ENCODE peak calls at places on chromosome 9, in ten cellular contexts. D is stomach, C is lower lobe of right lung, W is lung, B is tibial artery, M is ascending aorta, H is fibroblast of lung, V is H1, F is A673, L is transverse colon. I is an unnamed sample. For H3K4me1, the result is how much of the 10 kb centered on the place peaks cover.

GRCh38 chr9:132670359-132670815 is at the start of gene GTF3C4:
- DNase-seq in D (peak), C (peak), W (peak), B (peak), M (peak), H (peak), V (no peak), F (peak), L (peak), I (peak)

GRCh38 chr9:27368317-27368985 is 71.5 kb upstream of the EQTN start:
- DNase-seq in D (no peak), C (no peak), W (no peak), B (no peak), M (no peak), H (peak), V (no peak), F (no peak), L (no peak), I (no peak)

GRCh38 chr9:100505564-100506159 is 32.7 kb downstream of the TMEFF1 start:
- DNase-seq in D (peak), C (peak), W (peak), B (no peak), M (no peak), H (peak), V (peak), F (peak), L (peak), I (peak)

GRCh38 chr9:81671880-81672280 is 17.5 kb downstream of the TLE1 start:
- DNase-seq in D (peak), C (peak), W (peak), B (peak), M (peak), H (peak), V (no peak), F (no peak), L (peak), I (peak)

GRCh38 chr9:81195206-81195605 is 494.1 kb downstream of the TLE1 start:
- DNase-seq in D (no peak), C (no peak), W (no peak), B (no peak), M (no peak), H (no peak), V (no peak), F (no peak), L (no peak), I (no peak)

GRCh38 chr9:87370003-87370685 is 127.5 kb upstream of the DAPK1 start:
- DNase-seq in D (no peak), C (no peak), W (no peak), B (no peak), M (no peak), H (no peak), V (no peak), F (no peak), L (no peak), I (no peak)

GRCh38 chr9:101508203-101508602 is 25.4 kb upstream of the RNF20 start:
- DNase-seq in D (no peak), C (no peak), W (no peak), B (no peak), M (no peak), H (peak), V (no peak), F (no peak), L (no peak), I (no peak)

GRCh38 chr9:4009006-4009511 is 290.8 kb downstream of the GLIS3 start:
- DNase-seq in D (no peak), C (no peak), W (no peak), B (no peak), M (no peak), H (no peak), V (no peak), F (no peak), L (no peak), I (no peak)

GRCh38 chr9:108746864-108747263 is 108.9 kb downstream of the ACTL7B start:
- DNase-seq in D (no peak), C (no peak), W (no peak), B (no peak), M (no peak), H (peak), V (no peak), F (no peak), L (no peak), I (no peak)

DNA sequence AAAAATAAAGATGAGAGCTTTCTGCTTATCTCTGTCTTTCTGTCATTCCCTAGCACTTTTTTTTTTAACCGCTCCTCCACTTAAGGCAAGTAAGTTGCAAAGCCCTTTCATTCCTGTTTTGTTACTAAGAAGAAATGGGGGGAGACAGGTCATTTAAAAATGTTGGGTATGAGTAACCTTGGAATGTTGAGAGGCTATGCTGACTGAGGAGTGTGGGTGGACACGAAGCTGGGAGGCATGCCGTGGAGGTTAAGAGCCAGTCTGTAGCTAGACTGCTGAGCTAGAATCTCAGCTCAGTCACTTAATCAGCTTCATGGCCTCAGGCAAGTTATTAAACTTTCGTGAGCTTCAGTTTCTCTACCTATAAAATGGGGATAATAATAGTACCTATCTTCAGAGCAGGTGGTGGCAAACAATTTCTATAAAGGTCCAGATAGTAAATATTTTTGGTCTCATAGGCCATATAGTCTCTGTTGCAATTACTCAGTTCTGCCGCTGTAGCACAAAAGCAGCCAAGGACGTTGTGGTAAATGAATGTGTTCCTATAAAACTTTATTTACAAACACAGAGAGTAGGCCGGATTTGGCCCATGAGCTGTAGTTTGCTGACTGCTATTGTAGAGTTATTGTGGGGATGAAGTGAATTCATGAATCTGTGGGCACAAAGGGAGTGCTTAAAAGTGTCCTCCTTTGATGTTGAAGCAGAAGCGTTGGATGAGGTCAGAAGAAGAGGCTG is 220.0 kb downstream of the GABBR2 start:
- DNase-seq in D (no peak), C (no peak), W (peak), B (no peak), M (no peak), H (peak), V (peak), F (no peak), L (no peak), I (no peak)
- TF ChIP-seq CTCF in D (no peak), C (no peak), W (no peak), B (no peak), M (no peak), H (peak), V (no peak), F (no peak), L (no peak), I (no peak)

DNA sequence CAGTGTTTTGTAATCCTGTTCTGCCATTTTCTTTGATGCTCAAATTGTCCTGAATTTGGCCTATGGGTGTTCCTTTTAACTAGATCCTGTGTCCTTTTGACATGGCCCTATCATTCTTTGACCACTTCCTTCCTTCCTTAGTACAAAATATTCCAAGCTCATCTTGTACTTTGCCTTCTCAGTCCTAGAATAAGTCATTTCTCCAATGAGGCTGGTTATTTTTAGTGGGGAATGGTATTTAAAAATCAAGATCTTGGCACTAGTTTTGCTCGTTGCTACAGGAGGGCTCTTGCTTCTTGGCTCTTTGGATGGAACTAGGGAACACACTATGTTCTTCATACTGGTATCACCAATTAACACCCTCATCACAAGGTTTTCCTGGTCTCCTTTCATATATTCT is 108.1 kb downstream of the UNC13B start:
- DNase-seq in D (no peak), C (no peak), W (no peak), B (no peak), M (no peak), H (no peak), V (no peak), F (no peak), L (no peak), I (no peak)
- H3K4me1 ChIP-seq in D (under half), C (under half), W (under half), B (under half), M (under half), H (under half), V (under half), F (under half), L (under half), I (under half)

GRCh38 chr9:98190757-98191105 is 1.7 kb downstream of the CORO2A start:
- DNase-seq in D (no peak), C (no peak), W (no peak), B (no peak), M (no peak), H (no peak), V (no peak), F (no peak), L (no peak), I (no peak)

GRCh38 chr9:98191615-98192502 is 578 bp downstream of the CORO2A start:
- DNase-seq in D (peak), C (peak), W (peak), B (no peak), M (no peak), H (no peak), V (no peak), F (peak), L (peak), I (peak)

GRCh38 chr9:98189412-98189811 is 3.0 kb downstream of the CORO2A start:
- DNase-seq in D (no peak), C (no peak), W (no peak), B (no peak), M (no peak), H (no peak), V (no peak), F (no peak), L (no peak), I (no peak)

GRCh38 chr9:98192503-98193335 is at the start of gene CORO2A:
- DNase-seq in D (peak), C (peak), W (peak), B (peak), M (no peak), H (peak), V (peak), F (peak), L (peak), I (peak)

DNA sequence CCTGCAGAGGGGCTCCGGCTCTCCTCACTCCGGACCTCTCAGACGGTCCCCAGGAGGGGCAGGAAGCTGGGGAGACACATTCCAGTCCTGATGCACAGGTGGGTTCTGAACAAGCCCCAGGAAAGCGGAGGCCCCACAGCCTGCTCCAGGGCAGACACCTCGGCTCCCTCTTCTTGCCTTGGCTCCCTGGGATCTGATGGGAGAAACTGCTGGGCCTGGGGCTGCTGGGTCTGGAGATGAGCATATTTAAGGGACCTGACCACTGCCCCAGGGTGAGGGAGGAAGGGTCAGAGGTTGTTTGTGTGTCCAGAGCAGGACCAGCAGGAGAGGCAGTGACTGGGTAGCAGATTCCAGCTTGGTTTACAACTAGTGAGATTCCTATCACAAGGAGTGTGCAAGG is 1.2 kb downstream of the CORO2A start:
- DNase-seq in D (no peak), C (no peak), W (no peak), B (no peak), M (no peak), H (no peak), V (no peak), F (no peak), L (no peak), I (no peak)
- H3K4me3 ChIP-seq in D (peak), C (peak), W (no peak), B (no peak), M (no peak), H (no peak), V (no peak), F (no peak), L (peak), I (peak)

DNA sequence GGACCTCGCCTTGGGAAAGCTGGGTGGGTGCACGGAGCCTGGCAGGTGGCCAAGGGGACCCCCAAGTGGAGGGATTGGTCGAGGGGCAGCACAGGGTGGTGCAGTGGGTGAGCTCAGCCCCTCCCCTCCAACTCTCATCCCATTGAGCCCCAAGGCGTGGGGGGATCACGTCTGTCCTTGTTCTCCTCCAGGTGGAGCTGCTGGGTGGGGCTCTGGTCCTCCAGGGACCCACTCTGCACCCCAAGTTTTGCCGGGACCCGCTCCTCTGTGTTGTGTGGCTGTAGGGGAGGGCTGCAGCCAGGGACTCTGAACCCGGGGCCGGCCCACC is 3.6 kb upstream of the FUT7 start:
- DNase-seq in D (no peak), C (no peak), W (no peak), B (no peak), M (no peak), H (no peak), V (no peak), F (no peak), L (no peak), I (no peak)
- TF ChIP-seq CTCF in D (no peak), C (peak), W (no peak), B (no peak), M (peak), H (no peak), V (no peak), F (peak), L (no peak), I (no peak)

GRCh38 chr9:14215614-14216013 is 98.3 kb downstream of the NFIB start:
- DNase-seq in D (no peak), C (no peak), W (no peak), B (no peak), M (no peak), H (peak), V (no peak), F (peak), L (no peak), I (no peak)
- H3K4me1 ChIP-seq in D (half or more), C (half or more), W (under half), B (half or more), M (under half), H (under half), V (under half), F (under half), L (under half), I (under half)

DNA sequence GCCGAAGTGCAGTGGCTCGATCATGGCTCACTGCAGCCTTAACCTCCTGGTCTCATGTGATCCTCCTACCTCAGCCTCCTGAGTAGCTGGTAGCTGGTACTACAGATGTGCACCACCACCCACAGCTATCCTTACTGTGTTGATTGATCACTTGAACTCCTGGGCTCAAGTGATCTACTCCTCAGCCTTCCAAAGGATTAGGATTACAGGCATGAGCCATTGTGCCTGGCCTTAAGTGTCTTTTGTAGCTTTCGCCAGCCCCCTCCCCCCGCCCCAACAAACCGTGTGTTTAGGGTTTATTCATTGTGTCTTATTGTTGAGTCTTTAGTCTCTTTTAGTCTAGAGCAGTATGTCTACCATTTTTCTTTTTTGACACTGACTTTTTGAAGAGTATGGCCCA is 33.1 kb downstream of the SPIN1 start:
- DNase-seq in D (no peak), C (no peak), W (no peak), B (no peak), M (no peak), H (no peak), V (no peak), F (no peak), L (no peak), I (no peak)
- H3K4me3 ChIP-seq in D (no peak), C (no peak), W (no peak), B (no peak), M (no peak), H (no peak), V (no peak), F (no peak), L (no peak), I (no peak)

GRCh38 chr9:91836515-91836914 is 113.5 kb downstream of the ROR2 start:
- DNase-seq in D (no peak), C (no peak), W (no peak), B (peak), M (no peak), H (no peak), V (no peak), F (no peak), L (no peak), I (peak)
- TF ChIP-seq CTCF in D (no peak), C (no peak), W (no peak), B (no peak), M (no peak), H (no peak), V (no peak), F (no peak), L (no peak), I (no peak)